ENCODE peak calls at places on chromosomes 12 and 14, in five cellular contexts. R is choroid plexus epithelial cell, N is mucosa of descending colon, J is GM12865, F is uterus. M is an unnamed sample.

GRCh38 chr14:38098074-38098846 is 109.4 kb upstream of the SSTR1 start:
- DNase-seq in R (peak; percentile 78), N (no peak), J (no peak), F (no peak), M (no peak)

GRCh38 chr12:92926549-92926948 is 2.5 kb downstream of the EEA1 start:
- DNase-seq in R (no peak), N (no peak), J (no peak), F (no peak), M (no peak)

GRCh38 chr12:52213541-52214420 is 19.3 kb upstream of the KRT7 start:
- DNase-seq in R (peak; percentile 84), N (peak; percentile 91), J (peak; percentile 51), F (peak; percentile 59), M (no peak)

GRCh38 chr12:64221656-64222010 is 463 bp downstream of the KICS2 start:
- DNase-seq in R (peak; percentile 67), N (peak; percentile 91), J (peak; percentile 55), F (peak; percentile 83), M (peak; percentile 64)

GRCh38 chr14:80919622-80920021 is 21.9 kb downstream of the CEP128 start:
- DNase-seq in R (no peak), N (no peak), J (no peak), F (no peak), M (no peak)

GRCh38 chr14:99790201-99790977 is 2.8 kb upstream of the EML1 start:
- DNase-seq in R (no peak), N (no peak), J (no peak), F (no peak), M (no peak)

GRCh38 chr12:3218150-3218845 is 141.1 kb downstream of the TSPAN9 start:
- DNase-seq in R (peak; percentile 70), N (peak; percentile 49), J (no peak), F (peak; percentile 90), M (no peak)

GRCh38 chr12:32290411-32290810 is 108.9 kb upstream of the FGD4 start:
- DNase-seq in R (peak; percentile 51), N (no peak), J (no peak), F (no peak), M (no peak)

GRCh38 chr12:20520572-20520971 is 152.2 kb downstream of the PDE3A start:
- DNase-seq in R (peak; percentile 41), N (no peak), J (no peak), F (no peak), M (no peak)

GRCh38 chr14:88323520-88324199 is 591 bp upstream of the KCNK10 start:
- DNase-seq in R (peak; percentile 24), N (peak; percentile 29), J (peak; percentile 82), F (no peak), M (no peak)

GRCh38 chr14:61342486-61342885 is 21.1 kb downstream of the PRKCH start:
- DNase-seq in R (no peak), N (no peak), J (peak; percentile 59), F (no peak), M (no peak)

GRCh38 chr14:68636597-68636996 is 156.3 kb downstream of the ZFP36L1 start:
- DNase-seq in R (no peak), N (no peak), J (no peak), F (no peak), M (no peak)

GRCh38 chr14:68633131-68633991 is 159.5 kb downstream of the ZFP36L1 start:
- DNase-seq in R (peak; percentile 34), N (no peak), J (no peak), F (no peak), M (no peak)

GRCh38 chr14:68637106-68638021 is 155.5 kb downstream of the ZFP36L1 start:
- DNase-seq in R (peak; percentile 46), N (no peak), J (no peak), F (peak; percentile 59), M (no peak)

GRCh38 chr14:68634346-68634745 is 158.5 kb downstream of the ZFP36L1 start:
- DNase-seq in R (no peak), N (no peak), J (no peak), F (no peak), M (no peak)

GRCh38 chr14:68634874-68635601 is 157.8 kb downstream of the ZFP36L1 start:
- DNase-seq in R (no peak), N (no peak), J (no peak), F (no peak), M (no peak)
- H3K4me3 ChIP-seq in R (no peak overlapping the region), N (no peak overlapping the region), J (no peak overlapping the region), F (no peak overlapping the region), M (no peak overlapping the region)

GRCh38 chr12:108519558-108519957 is 4.5 kb downstream of the FICD start:
- DNase-seq in R (no peak), N (no peak), J (peak; percentile 39), F (no peak), M (no peak)
- TF ChIP-seq CTCF in R (no peak), N (no peak), J (peak; percentile 12), F (no peak), M (no peak)

GRCh38 chr12:111768159-111768895 is 1.6 kb downstream of the ALDH2 start:
- DNase-seq in R (no peak), N (no peak), J (no peak), F (no peak), M (no peak)
- H3K4me3 ChIP-seq in R (no peak overlapping the region), N (no peak overlapping the region), J (no peak overlapping the region), F (peak overlapping the region; percentile 86), M (no peak overlapping the region)

GRCh38 chr14:74469548-74470518 is 23.3 kb downstream of the NPC2 start:
- DNase-seq in R (no peak), N (no peak), J (no peak), F (no peak), M (no peak)
- TF ChIP-seq CTCF in R (no peak), N (no peak), J (no peak), F (no peak), M (no peak)

GRCh38 chr12:110012137-110012536 is 12.9 kb downstream of the ANKRD13A start:
- DNase-seq in R (no peak), N (no peak), J (peak; percentile 84), F (no peak), M (no peak)
- H3K4me3 ChIP-seq in R (no peak overlapping the region), N (no peak overlapping the region), J (peak overlapping the region; percentile 64), F (no peak overlapping the region), M (no peak overlapping the region)

GRCh38 chr12:114512351-114512750 is 106.4 kb upstream of the TBX5 start:
- DNase-seq in R (no peak), N (no peak), J (no peak), F (no peak), M (no peak)

GRCh38 chr12:114504311-114504710 is 98.4 kb upstream of the TBX5 start:
- DNase-seq in R (no peak), N (no peak), J (no peak), F (no peak), M (peak; percentile 17)

GRCh38 chr12:114508529-114509129 is 102.7 kb upstream of the TBX5 start:
- DNase-seq in R (peak; percentile 85), N (peak; percentile 42), J (peak; percentile 74), F (peak; percentile 48), M (peak; percentile 71)
- TF ChIP-seq CTCF in R (peak; percentile 86), N (peak; percentile 45), J (peak; percentile 70), F (peak; percentile 61), M (peak; percentile 74)